ENCODE peak calls at places on chromosome 15, in four cellular contexts. B, W, P and Y are unnamed samples.

GRCh38 chr15:60184579-60184978 is 180.5 kb downstream of the FOXB1 start:
- DNase-seq in W (no peak), B (no peak), P (no peak), Y (no peak)

GRCh38 chr15:72231847-72232461 is 964 bp upstream of the PKM start:
- DNase-seq in W (peak), B (no peak), P (peak), Y (no peak)

GRCh38 chr15:70505971-70506887 is 257.1 kb downstream of the UACA start:
- DNase-seq in W (no peak), B (no peak), P (peak), Y (peak)

GRCh38 chr15:84598993-84599392 is 1.8 kb upstream of the ZSCAN2 start:
- DNase-seq in B (no peak), W (peak), P (peak), Y (no peak)

GRCh38 chr15:72785452-72786243 is 2.1 kb upstream of the ADPGK start:
- DNase-seq in P (no peak), B (no peak), W (no peak), Y (no peak)

GRCh38 chr15:79008666-79009065 is 63.8 kb upstream of the CTSH start:
- DNase-seq in P (no peak), W (no peak), B (no peak), Y (no peak)

GRCh38 chr15:57133127-57133968 is 214.9 kb downstream of the TCF12 start:
- DNase-seq in W (no peak), P (peak), B (no peak), Y (no peak)

GRCh38 chr15:40343512-40343911 is 2.8 kb upstream of the CCDC9B start:
- DNase-seq in B (no peak), P (no peak), W (no peak), Y (no peak)

GRCh38 chr15:64865998-64866520 is 24.3 kb downstream of the PLEKHO2 start:
- DNase-seq in P (peak), B (no peak), W (no peak), Y (no peak)

GRCh38 chr15:90126022-90126421 is 23.8 kb upstream of the IDH2 start:
- DNase-seq in W (peak), B (no peak), P (no peak), Y (no peak)
- H3K27ac ChIP-seq in W (peak), B (no peak), P (no peak), Y (no peak)

GRCh38 chr15:45128971-45129639 is 574 bp downstream of the DUOXA1 start:
- DNase-seq in P (peak), B (no peak), W (no peak), Y (no peak)

GRCh38 chr15:45129651-45130129 is at the start of the genes DUOX1 and DUOXA1:
- DNase-seq in P (peak), W (peak), B (no peak), Y (peak)

GRCh38 chr15:45132844-45133560 is 3.2 kb downstream of the DUOX1 start:
- DNase-seq in W (no peak), P (no peak), B (no peak), Y (no peak)

GRCh38 chr15:45131510-45131909 is 1.7 kb downstream of the DUOX1 start:
- DNase-seq in W (no peak), P (no peak), B (no peak), Y (no peak)

DNA sequence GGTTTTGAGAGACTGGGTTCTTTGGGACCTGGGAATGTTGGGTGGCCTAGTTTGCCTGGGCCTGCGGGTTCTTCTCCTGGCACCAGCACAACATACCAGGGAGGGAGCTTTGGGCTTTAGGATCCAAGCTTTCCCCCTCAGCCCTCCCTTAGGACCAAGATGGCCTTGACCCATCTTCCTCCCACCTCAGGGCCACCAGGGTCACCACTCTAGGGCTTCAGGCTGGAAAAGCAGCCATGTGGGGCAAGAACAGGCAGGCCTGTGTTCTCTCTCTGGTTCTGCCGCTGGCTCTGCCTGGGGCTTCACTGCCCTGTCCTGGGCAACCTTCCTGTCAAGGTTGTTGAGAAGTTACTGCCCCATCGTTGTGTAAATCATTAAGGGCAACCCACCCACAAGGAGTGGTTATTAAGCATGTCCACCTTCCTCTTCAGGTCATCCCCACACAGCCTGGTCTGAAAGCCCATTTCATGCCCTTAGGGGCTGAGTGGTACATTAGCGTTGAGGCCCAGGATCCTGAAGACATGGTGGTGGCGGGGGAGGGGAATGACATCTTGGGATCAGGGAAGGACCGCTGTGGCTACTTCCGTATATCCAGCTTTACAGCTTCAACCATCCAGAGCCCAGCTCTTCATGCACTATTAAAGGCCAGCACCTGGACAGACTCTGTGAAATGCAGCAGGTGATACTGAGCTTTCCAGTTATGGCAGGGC is 652 bp downstream of the DUOX1 start:
- DNase-seq in W (no peak), B (no peak), P (peak), Y (no peak)
- H3K4me3 ChIP-seq in W (peak), B (peak), P (peak), Y (no peak)

GRCh38 chr15:90191795-90192494 is 9.2 kb upstream of the SEMA4B start:
- DNase-seq in W (peak), P (no peak), B (peak), Y (peak)

GRCh38 chr15:90191344-90191687 is 9.8 kb upstream of the SEMA4B start:
- DNase-seq in P (no peak), W (no peak), B (no peak), Y (no peak)

GRCh38 chr15:90190606-90191343 is 10.4 kb upstream of the SEMA4B start:
- DNase-seq in W (peak), B (no peak), P (no peak), Y (peak)

GRCh38 chr15:90194655-90195054 is 6.5 kb upstream of the SEMA4B start:
- DNase-seq in W (no peak), P (no peak), B (no peak), Y (no peak)

DNA sequence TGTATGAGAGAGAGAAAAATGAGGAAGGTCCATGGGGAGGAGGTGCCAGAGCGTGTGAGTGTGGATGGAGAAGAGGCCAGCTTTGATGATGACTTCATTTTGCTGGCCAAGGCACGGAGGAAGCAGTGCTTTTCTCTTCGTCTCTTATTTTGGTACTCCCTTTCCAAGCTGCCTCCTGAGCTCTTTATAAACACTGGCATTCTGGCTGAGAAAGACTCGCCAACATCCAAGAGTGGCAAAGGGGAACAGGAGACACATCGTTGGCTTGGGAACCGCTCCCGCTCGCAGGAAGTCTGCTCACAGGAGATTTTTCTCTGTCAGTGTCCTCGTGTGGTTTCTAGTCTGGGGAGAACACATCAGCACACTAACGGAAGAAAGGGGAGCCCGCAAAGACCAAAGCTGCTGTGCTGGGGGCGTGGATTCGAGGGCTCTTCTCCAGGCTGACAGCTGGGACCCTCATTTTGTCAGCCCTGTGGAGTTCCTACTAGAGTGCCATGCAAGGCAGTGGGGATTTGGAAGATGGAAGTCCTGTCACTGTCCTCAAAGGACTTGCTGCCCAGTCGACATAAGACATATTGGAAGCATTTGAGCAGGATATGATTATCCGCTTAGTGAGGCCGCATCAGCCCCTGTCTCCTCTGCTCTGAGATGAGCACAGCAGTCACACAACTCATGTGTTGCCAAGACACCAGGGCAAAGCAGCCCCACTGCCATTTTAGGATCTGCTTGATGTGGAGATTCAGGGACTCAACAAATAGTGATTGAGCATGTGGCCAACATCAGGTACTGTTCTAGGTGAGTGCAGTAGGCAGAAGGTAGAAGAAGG is 8.0 kb upstream of the SEMA4B start:
- DNase-seq in W (no peak), B (no peak), P (no peak), Y (peak)
- TF ChIP-seq POLR2AphosphoS5 in W (peak), B (no peak), P (no peak), Y (no peak)

GRCh38 chr15:45847645-45848044 is 212.8 kb downstream of the SQOR start:
- DNase-seq in P (no peak), W (no peak), B (no peak), Y (no peak)

GRCh38 chr15:45842151-45842550 is 207.3 kb downstream of the SQOR start:
- DNase-seq in W (no peak), P (no peak), B (no peak), Y (no peak)
- H3K27ac ChIP-seq in W (no peak), P (no peak), B (no peak), Y (no peak)